ENCODE peak calls at places on chromosomes 3 and 15, in seven cellular contexts. Q is endothelial cell, A is endothelial cell of umbilical vein, J is chondrocyte, O is cardiac muscle cell, F is psoas muscle, Z is HL-60. Y is an unnamed sample.

GRCh38 chr15:42134617-42135243 is 21.7 kb downstream of the PLA2G4F start:
- DNase-seq in Q (no peak), A (no peak), J (no peak), O (no peak), F (no peak), Z (no peak), Y (no peak)

GRCh38 chr3:44814751-44815150 is 47.0 kb upstream of the TMEM42 start:
- DNase-seq in Q (no peak), A (no peak), J (no peak), O (no peak), F (no peak), Z (no peak), Y (no peak)

GRCh38 chr3:180184806-180185205 is 148.1 kb upstream of the PEX5L start:
- DNase-seq in Q (no peak), A (no peak), J (no peak), O (no peak), F (no peak), Z (peak), Y (no peak)

GRCh38 chr3:43159496-43160255 is 53.8 kb upstream of the POMGNT2 start:
- DNase-seq in Q (no peak), A (no peak), J (no peak), O (no peak), F (no peak), Z (no peak), Y (no peak)

GRCh38 chr15:66692391-66692790 is 9.6 kb upstream of the SMAD6 start:
- DNase-seq in Q (no peak), A (no peak), J (no peak), O (no peak), F (no peak), Z (no peak), Y (no peak)

GRCh38 chr3:126781889-126782491 is 78.0 kb downstream of the CHCHD6 start:
- DNase-seq in Q (no peak), A (no peak), J (no peak), O (peak), F (no peak), Z (no peak), Y (no peak)

GRCh38 chr15:50315814-50316630 is 39.0 kb downstream of the GABPB1 start:
- DNase-seq in Q (no peak), A (peak), J (no peak), O (peak), F (no peak), Z (no peak), Y (no peak)

GRCh38 chr15:52095597-52096262 is 16.8 kb downstream of the BCL2L10 start:
- DNase-seq in Q (no peak), A (peak), J (no peak), O (peak), F (no peak), Z (no peak), Y (no peak)

GRCh38 chr3:12831582-12831866 is 9.8 kb downstream of the RPL32 start:
- DNase-seq in Q (no peak), A (no peak), J (no peak), O (no peak), F (no peak), Z (no peak), Y (no peak)

DNA sequence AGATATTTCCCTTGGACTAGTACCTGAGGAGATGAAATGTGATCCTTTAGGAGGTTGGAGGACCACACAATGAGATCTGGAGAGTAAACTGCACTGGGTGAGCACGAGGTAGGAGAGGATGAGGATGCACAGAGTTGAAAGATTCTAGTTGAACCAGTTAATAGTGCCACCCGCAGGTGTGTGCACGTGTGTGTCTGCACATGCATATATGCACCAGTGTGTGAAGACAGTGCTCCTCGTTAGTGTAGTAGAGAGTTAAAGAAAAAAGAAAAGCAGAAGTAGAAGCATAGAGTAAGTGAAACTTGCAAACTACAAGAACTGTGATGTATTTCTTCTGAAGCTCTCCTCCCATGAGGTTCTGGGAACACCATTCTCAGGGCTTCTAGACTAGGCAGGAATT is 8.4 kb downstream of the MED12L start:
- DNase-seq in Q (no peak), A (no peak), J (no peak), O (no peak), F (no peak), Z (no peak), Y (no peak)
- TF ChIP-seq CTCF in Q (no peak), A (no peak), J (no peak), O (no peak), F (no peak), Z (no peak), Y (no peak)

DNA sequence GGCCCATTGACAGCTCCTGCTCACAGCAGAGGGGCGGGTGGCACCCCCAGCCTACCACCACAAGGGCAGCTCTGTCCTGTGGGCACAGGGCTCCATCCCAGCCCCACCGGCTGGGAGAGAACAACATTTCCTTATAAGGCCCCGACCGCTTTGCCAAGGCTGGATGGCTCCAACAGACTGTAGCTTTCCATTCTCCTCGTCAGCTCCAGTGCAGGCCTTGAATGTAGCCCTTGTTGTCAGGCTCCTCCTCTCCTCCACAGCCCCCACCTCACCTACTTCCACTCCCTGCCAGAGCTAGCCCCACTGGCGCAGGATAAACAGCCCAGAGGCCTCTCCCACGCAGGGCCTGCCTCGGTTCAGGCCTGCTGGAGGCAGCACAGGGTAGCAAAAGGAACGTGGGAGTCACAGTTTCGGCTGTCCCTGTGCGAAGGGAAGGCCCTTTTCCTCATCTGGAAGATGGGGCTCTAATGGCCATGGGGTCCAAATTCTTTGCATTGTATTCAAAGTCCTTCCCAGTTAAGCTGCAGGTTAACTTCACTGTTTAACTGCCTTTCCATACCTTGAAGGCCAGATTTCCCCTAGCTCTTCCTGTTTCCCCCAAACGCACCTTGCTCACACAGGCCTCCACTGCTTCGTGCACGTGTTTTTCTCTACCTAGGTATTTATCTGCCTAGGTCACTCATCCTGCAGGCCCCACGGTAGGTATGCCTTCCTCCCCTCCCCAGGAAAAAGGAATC is 101.6 kb upstream of the LPP start:
- DNase-seq in Q (peak), A (peak), J (no peak), O (peak), F (peak), Z (no peak), Y (peak)
- TF ChIP-seq CTCF in Q (no peak), A (no peak), J (peak), O (peak), F (no peak), Z (no peak), Y (peak)

DNA sequence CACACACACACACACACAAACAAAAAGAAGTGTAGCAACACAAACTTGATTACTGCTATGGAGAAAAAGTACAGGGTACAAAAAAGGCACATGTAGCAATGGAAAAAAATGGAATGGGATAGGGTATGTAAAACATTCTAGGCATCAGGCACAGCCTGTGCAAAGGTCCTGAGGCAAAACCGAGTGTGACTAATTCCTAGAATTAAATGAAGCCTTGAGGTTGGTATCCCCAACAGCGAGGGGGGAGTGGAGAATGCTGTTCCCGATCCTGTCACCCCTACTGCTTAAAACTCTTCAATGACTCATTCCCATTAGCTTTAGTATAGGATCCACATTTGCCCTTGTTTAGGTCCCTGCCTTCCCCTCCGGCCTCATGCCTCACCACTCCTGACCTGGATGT is 37.9 kb downstream of the RHCG start:
- DNase-seq in Q (no peak), A (no peak), J (no peak), O (no peak), F (no peak), Z (no peak), Y (no peak)
- TF ChIP-seq CTCF in Q (no peak), A (no peak), J (no peak), O (no peak), F (no peak), Z (no peak), Y (no peak)

DNA sequence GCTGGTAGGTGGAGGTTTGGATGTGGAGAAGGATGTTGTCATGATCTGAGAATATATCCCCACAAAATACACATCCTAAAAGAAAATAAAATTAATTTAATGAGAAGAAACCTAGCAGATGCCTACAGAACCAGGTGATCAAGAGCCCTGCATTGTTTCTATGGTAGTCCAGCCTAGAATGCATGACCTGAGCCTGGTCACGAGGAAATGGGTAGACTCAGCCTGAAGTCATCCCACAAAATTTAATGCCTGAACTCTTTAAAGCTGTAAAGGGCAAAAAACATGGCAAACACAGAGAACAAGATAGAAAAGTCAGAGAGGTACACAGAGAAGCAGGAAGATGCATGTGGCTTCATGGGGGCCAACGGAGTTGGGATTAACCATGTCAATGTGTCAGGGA is 36.0 kb downstream of the LDHAL6B start:
- DNase-seq in Q (no peak), A (no peak), J (no peak), O (no peak), F (no peak), Z (no peak), Y (no peak)
- TF ChIP-seq CTCF in Q (no peak), A (no peak), J (no peak), O (no peak), F (no peak), Z (no peak), Y (no peak)

Y was measured in neural crest cell.